ENCODE peak calls at places on chromosomes 12 and 14, in eight cellular contexts. N is left ventricle myocardium inferior; A is body of pancreas; C is adrenal gland; U is GM12878; S is suprapubic skin; G is CD8-positive, alpha-beta T cell; E is gastrocnemius medialis. I is an unnamed sample.
A peak's percentile ranks its signal among the peaks of the same experiment; 100 is the strongest.

GRCh38 chr12:119195256-119195655 is 16.5 kb downstream of the HSPB8 start:
- DNase-seq in N (no peak), A (no peak), C (no peak), U (no peak), S (no peak), G (no peak), E (no peak), I (no peak)

GRCh38 chr12:54217774-54218221 is 29.0 kb upstream of the SMUG1 start:
- DNase-seq in N (peak; percentile 24), A (no peak), C (no peak), U (no peak), S (peak; percentile 78), G (no peak), E (no peak), I (no peak)

GRCh38 chr14:64459737-64460136 is 5.6 kb upstream of the AKAP5 start:
- DNase-seq in N (no peak), A (no peak), C (no peak), U (no peak), S (no peak), G (no peak), E (no peak), I (no peak)

GRCh38 chr12:44947163-44947562 is 71.0 kb upstream of the NELL2 start:
- DNase-seq in N (no peak), A (no peak), C (no peak), U (no peak), S (no peak), G (no peak), E (no peak), I (no peak)

GRCh38 chr12:131860472-131861260 is 32.5 kb downstream of the MMP17 start:
- DNase-seq in N (peak; percentile 41), A (no peak), C (peak; percentile 68), U (no peak), S (peak; percentile 79), G (no peak), E (no peak), I (peak; percentile 96)

GRCh38 chr14:56487761-56488160 is 91.8 kb upstream of the TMEM260 start:
- DNase-seq in N (no peak), A (no peak), C (no peak), U (no peak), S (no peak), G (no peak), E (no peak), I (no peak)

GRCh38 chr12:106248849-106249371 is 1.1 kb upstream of the CKAP4 start:
- DNase-seq in N (no peak), A (no peak), C (no peak), U (no peak), S (no peak), G (peak; percentile 47), E (no peak), I (no peak)

GRCh38 chr14:93137864-93138263 is 22.1 kb upstream of the ITPK1 start:
- DNase-seq in N (peak; percentile 63), A (peak; percentile 83), C (peak; percentile 68), U (no peak), S (no peak), G (no peak), E (no peak), I (no peak)

GRCh38 chr12:39372929-39373328 is 70.0 kb downstream of the KIF21A start:
- DNase-seq in N (no peak), A (no peak), C (no peak), U (peak; percentile 61), S (no peak), G (no peak), E (no peak), I (no peak)

GRCh38 chr12:8664228-8664963 is 1.8 kb upstream of the MFAP5 start:
- DNase-seq in N (peak; percentile 84), A (no peak), C (no peak), U (no peak), S (peak; percentile 74), G (no peak), E (peak; percentile 44), I (no peak)

GRCh38 chr14:76720382-76720813 is 40.9 kb upstream of the VASH1 start:
- DNase-seq in N (peak; percentile 92), A (peak; percentile 24), C (peak; percentile 94), U (peak; percentile 34), S (no peak), G (no peak), E (peak; percentile 46), I (no peak)

GRCh38 chr14:26702721-26703250 is 105.0 kb upstream of the NOVA1 start:
- DNase-seq in N (no peak), A (no peak), C (no peak), U (no peak), S (no peak), G (no peak), E (no peak), I (no peak)

GRCh38 chr12:76848132-76848531 is 30.7 kb downstream of the CSRP2 start:
- DNase-seq in N (no peak), A (no peak), C (no peak), U (no peak), S (no peak), G (no peak), E (no peak), I (no peak)

GRCh38 chr12:96195845-96196451 is 1.8 kb downstream of the ELK3 start:
- DNase-seq in N (no peak), A (no peak), C (no peak), U (no peak), S (no peak), G (peak; percentile 48), E (no peak), I (no peak)

GRCh38 chr14:91377700-91378652 is 39.6 kb downstream of the CCDC88C start:
- DNase-seq in N (no peak), A (no peak), C (no peak), U (no peak), S (no peak), G (peak; percentile 58), E (no peak), I (no peak)

GRCh38 chr12:20445693-20446092 is 77.4 kb downstream of the PDE3A start:
- DNase-seq in N (no peak), A (no peak), C (no peak), U (no peak), S (no peak), G (no peak), E (peak; percentile 11), I (no peak)

GRCh38 chr12:49698619-49699545 is 8.3 kb downstream of the FMNL3 start:
- DNase-seq in N (peak; percentile 40), A (no peak), C (peak; percentile 58), U (peak; percentile 91), S (no peak), G (peak; percentile 38), E (no peak), I (no peak)

GRCh38 chr12:115338566-115339294 is 654.8 kb upstream of the TBX3 start:
- DNase-seq in N (no peak), A (no peak), C (no peak), U (peak; percentile 67), S (no peak), G (no peak), E (no peak), I (no peak)

GRCh38 chr12:89863968-89864367 is 155.3 kb upstream of the ATP2B1 start:
- DNase-seq in N (no peak), A (no peak), C (no peak), U (no peak), S (no peak), G (no peak), E (no peak), I (no peak)

GRCh38 chr12:117671734-117672133 is 297.1 kb downstream of the KSR2 start:
- DNase-seq in N (peak; percentile 17), A (peak; percentile 41), C (no peak), U (no peak), S (no peak), G (no peak), E (no peak), I (peak; percentile 53)
- TF ChIP-seq CTCF in N (peak; percentile 54), A (peak; percentile 53), C (peak; percentile 44), U (peak; percentile 59), S (peak; percentile 37), G (no peak), E (no peak), I (peak; percentile 32)

GRCh38 chr12:122989443-122989839 is 9.0 kb downstream of the ARL6IP4 start:
- DNase-seq in N (no peak), A (no peak), C (no peak), U (no peak), S (no peak), G (no peak), E (no peak), I (no peak)

GRCh38 chr12:122989874-122990400 is 9.5 kb downstream of the ARL6IP4 start:
- DNase-seq in N (no peak), A (no peak), C (no peak), U (no peak), S (no peak), G (no peak), E (no peak), I (no peak)

GRCh38 chr12:122988036-122988435 is 7.6 kb downstream of the ARL6IP4 start:
- DNase-seq in N (no peak), A (no peak), C (no peak), U (no peak), S (no peak), G (no peak), E (no peak), I (no peak)

GRCh38 chr12:122987086-122987951 is 6.8 kb downstream of the ARL6IP4 start:
- DNase-seq in N (no peak), A (no peak), C (no peak), U (no peak), S (peak; percentile 63), G (peak; percentile 20), E (no peak), I (no peak)

DNA sequence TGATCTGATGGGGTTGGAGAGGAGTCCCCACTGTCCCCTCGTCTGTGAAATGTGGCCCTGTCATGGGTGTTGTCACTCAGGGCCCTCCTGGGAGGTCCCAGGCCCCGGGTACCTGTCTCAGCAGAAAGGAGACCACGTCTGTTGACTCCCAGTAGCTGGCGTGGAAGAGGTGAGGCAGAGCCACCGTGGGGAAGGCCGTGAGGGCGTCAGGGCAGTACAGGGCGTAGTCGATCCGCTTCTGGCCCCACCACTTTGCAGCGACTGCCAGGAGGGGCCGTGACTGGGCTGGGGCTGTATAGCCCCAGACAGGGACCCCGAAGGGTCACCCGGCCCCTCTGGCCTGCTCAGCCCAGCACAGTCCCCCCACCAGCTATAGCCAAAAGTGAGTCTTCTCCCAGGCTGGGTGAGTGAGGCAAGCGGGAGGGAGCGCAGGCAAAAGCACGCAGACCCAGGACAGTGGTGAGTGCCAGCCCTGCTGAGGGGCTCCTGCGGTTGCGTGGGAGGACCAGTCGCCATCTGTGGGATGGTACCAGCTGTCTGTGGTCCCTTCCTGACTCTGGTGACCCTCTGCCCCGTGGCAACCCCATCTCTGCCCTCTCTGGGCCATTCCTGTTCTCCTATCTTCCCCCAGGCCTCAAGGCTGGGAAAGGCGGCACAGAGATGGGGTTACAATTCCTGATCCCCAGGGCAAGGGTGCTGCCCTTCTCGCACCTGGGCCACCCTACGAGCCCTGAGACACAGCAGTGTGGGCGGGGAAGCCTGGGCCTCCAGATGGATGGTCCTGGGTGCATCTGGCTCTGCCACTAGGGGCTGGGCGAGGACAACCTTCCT is 8.3 kb downstream of the ARL6IP4 start:
- DNase-seq in N (no peak), A (no peak), C (no peak), U (no peak), S (no peak), G (no peak), E (no peak), I (no peak)
- H3K27me3 ChIP-seq in N (no peaks in the 10 kb centered on the region), A (no peaks in the 10 kb centered on the region), C (no peaks in the 10 kb centered on the region), U (no peaks in the 10 kb centered on the region), S (no peaks in the 10 kb centered on the region), G (no peaks in the 10 kb centered on the region), E (no peaks in the 10 kb centered on the region), I (no peaks in the 10 kb centered on the region)

GRCh38 chr12:21882635-21883034 is 58.6 kb downstream of the ABCC9 start:
- DNase-seq in N (no peak), A (no peak), C (no peak), U (no peak), S (no peak), G (no peak), E (no peak), I (no peak)
- H3K4me1 ChIP-seq in N (peaks cover 84% of the 10 kb centered on the region), A (no peaks in the 10 kb centered on the region), C (no peaks in the 10 kb centered on the region), U (no peaks in the 10 kb centered on the region), S (no peaks in the 10 kb centered on the region), G (no peaks in the 10 kb centered on the region), E (peaks cover 46% of the 10 kb centered on the region), I (no peaks in the 10 kb centered on the region)

GRCh38 chr14:90109858-90110257 is 48.1 kb downstream of the KCNK13 start:
- DNase-seq in N (no peak), A (no peak), C (no peak), U (no peak), S (no peak), G (no peak), E (no peak), I (no peak)
- TF ChIP-seq CTCF in N (peak; percentile 21), A (no peak), C (no peak), U (no peak), S (no peak), G (no peak), E (no peak), I (peak; percentile 21)